ENCODE peak calls at places on chromosomes 5 and 9, in nine cellular contexts. T is GM23338, F is GM23248, Y is OCI-LY7, O is HCT116, G is hepatocyte, A is SK-N-SH, Q is MM.1S, N is PC-3. E is an unnamed sample.

GRCh38 chr5:1660037-1660400 is 136.3 kb upstream of the LPCAT1 start:
- DNase-seq in Q (no peak), F (no peak), T (no peak), G (peak), Y (no peak), A (no peak), N (no peak), O (no peak), E (no peak)

GRCh38 chr5:133700251-133700650 is 87.9 kb upstream of the FSTL4 start:
- DNase-seq in T (no peak), F (no peak), Y (no peak), A (no peak), G (no peak), N (no peak), O (no peak), Q (no peak), E (no peak)

GRCh38 chr5:95670568-95670967 is 12.2 kb downstream of the SPATA9 start:
- DNase-seq in O (no peak), Y (no peak), T (no peak), N (no peak), F (no peak), A (no peak), Q (no peak), G (no peak), E (no peak)

GRCh38 chr9:4579011-4579410 is 83.1 kb upstream of the PLPP6 start:
- DNase-seq in O (no peak), G (no peak), T (no peak), Q (no peak), N (no peak), F (peak), A (no peak), Y (no peak), E (no peak)

GRCh38 chr5:9015937-9016270 is 530.0 kb downstream of the SEMA5A start:
- DNase-seq in Y (no peak), A (no peak), G (no peak), N (no peak), Q (no peak), T (no peak), O (no peak), F (peak), E (no peak)

GRCh38 chr5:111389390-111390082 is 122.8 kb downstream of the STARD4 start:
- DNase-seq in Y (no peak), A (no peak), Q (no peak), F (peak), O (peak), G (no peak), N (peak), T (no peak), E (no peak)

GRCh38 chr5:139698461-139699146 is 50.5 kb downstream of the CXXC5 start:
- DNase-seq in F (peak), N (no peak), Y (peak), O (no peak), A (peak), G (peak), T (peak), Q (no peak), E (peak)

GRCh38 chr5:173968154-173968553 is 20.8 kb upstream of the C5orf47 start:
- DNase-seq in G (no peak), Y (no peak), Q (no peak), T (peak), F (no peak), O (no peak), A (peak), N (no peak), E (peak)

GRCh38 chr5:43396762-43397304 is 15.4 kb downstream of the CCL28 start:
- DNase-seq in A (peak), Y (no peak), Q (peak), G (peak), F (peak), N (peak), T (peak), O (no peak), E (peak)

GRCh38 chr5:159195775-159196174 is 13.6 kb downstream of the RNF145 start:
- DNase-seq in Y (no peak), F (no peak), O (no peak), T (no peak), G (no peak), Q (no peak), A (no peak), N (no peak), E (no peak)

GRCh38 chr5:140113699-140114263 is at the start of gene PURA:
- DNase-seq in F (peak), O (peak), A (peak), T (peak), G (peak), N (peak), Y (peak), Q (peak), E (peak)

GRCh38 chr5:45578270-45578669 is 117.9 kb downstream of the HCN1 start:
- DNase-seq in Y (no peak), G (peak), N (peak), A (no peak), T (no peak), Q (no peak), F (no peak), O (peak), E (no peak)

GRCh38 chr9:99368341-99369326 is 146.6 kb downstream of the SEC61B start:
- DNase-seq in A (no peak), N (peak), Y (no peak), F (peak), T (peak), Q (peak), G (no peak), O (no peak), E (peak)

GRCh38 chr5:151772029-151772867 is 494 bp downstream of the G3BP1 start:
- DNase-seq in T (peak), G (peak), N (no peak), O (no peak), A (peak), F (peak), Q (peak), Y (peak), E (peak)

DNA sequence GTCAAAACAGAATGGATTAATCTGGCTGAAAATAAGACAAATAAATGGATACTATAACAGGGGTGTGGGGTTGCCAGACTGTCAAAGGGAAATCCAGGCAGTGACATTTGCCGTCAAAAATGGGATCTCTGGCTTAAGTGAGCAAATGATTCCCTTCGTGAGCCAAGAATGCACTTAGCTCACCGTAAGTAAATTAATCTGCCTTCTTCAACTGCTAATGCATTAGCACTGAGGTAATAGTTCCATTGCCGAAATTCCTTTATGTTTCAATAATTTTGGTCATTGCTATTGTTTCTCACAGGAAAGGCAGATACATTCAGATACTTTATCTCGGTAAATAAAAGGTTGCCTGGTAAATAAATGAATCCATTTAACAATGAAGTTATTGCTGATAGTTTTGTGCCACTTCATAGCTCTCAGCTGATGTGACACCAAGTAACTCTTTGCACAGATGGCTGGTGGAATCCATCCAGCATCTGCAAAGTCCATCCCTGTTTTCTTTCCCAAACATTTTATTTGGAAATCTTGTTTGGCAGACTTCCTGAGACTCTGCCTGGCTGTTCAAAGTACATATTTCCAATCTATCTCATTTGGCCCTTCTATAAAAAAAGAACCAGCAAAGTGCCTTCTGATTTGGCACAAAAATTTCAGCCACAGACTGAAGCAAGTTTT is 377.7 kb downstream of the KIAA0825 start:
- DNase-seq in N (peak), O (no peak), A (peak), Q (no peak), G (peak), T (no peak), F (peak), Y (no peak), E (no peak)
- TF ChIP-seq EZH2phosphoT487 in N (no peak), O (no peak), A (no peak), Q (no peak), G (no peak), T (no peak), F (no peak), Y (no peak), E (no peak)

GRCh38 chr9:22395585-22396205 is 50.9 kb upstream of the DMRTA1 start:
- DNase-seq in G (no peak), F (peak), Y (no peak), T (no peak), O (no peak), N (peak), Q (no peak), A (no peak), E (no peak)

GRCh38 chr9:22405869-22406659 is 40.6 kb upstream of the DMRTA1 start:
- DNase-seq in A (no peak), O (no peak), G (no peak), T (no peak), F (no peak), Q (no peak), N (no peak), Y (no peak), E (no peak)

DNA sequence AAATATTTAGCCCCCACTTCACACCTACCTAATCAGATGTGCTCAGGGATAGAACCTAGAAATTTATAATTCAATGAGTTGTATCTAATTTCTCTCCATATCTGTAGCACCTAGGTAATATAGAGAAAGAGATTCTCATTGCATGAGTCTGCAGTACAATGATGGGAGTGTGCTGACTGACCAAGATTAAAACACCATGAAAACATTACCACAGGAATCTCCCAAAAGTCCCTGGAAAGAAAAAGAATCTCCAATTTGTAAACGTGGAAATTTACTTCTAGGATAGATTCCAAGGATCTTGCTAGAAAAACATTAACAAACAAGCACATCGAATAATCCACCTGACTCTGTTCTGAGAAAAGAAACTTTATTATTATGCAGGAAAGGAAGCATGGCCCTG is 45.0 kb upstream of the DMRTA1 start:
- DNase-seq in Q (no peak), Y (no peak), A (no peak), N (no peak), F (no peak), O (no peak), T (no peak), G (no peak), E (no peak)
- TF ChIP-seq EZH2phosphoT487 in Q (no peak), Y (no peak), A (no peak), N (no peak), F (no peak), O (no peak), T (no peak), G (no peak), E (no peak)

GRCh38 chr9:6008169-6008979 is 7.0 kb downstream of the RANBP6 start:
- DNase-seq in G (peak), Q (peak), T (peak), A (peak), N (peak), F (peak), O (peak), Y (peak), E (peak)

GRCh38 chr9:6006968-6007769 is 8.3 kb downstream of the RANBP6 start:
- DNase-seq in F (peak), A (peak), Q (peak), O (peak), Y (peak), T (peak), G (peak), N (peak), E (peak)

GRCh38 chr9:6007770-6008168 is 7.7 kb downstream of the RANBP6 start:
- DNase-seq in Y (peak), A (peak), N (peak), Q (peak), G (peak), O (peak), T (peak), F (peak), E (peak)
- TF ChIP-seq EZH2phosphoT487 in Y (no peak), A (no peak), N (no peak), Q (no peak), G (no peak), O (no peak), T (no peak), F (no peak), E (no peak)

GRCh38 chr9:92501671-92502393 is 19.5 kb upstream of the ASPN start:
- DNase-seq in Q (peak), O (peak), N (peak), Y (peak), G (peak), A (peak), T (peak), F (peak), E (peak)
- TF ChIP-seq EZH2phosphoT487 in Q (no peak), O (no peak), N (no peak), Y (no peak), G (no peak), A (no peak), T (no peak), F (no peak), E (no peak)

GRCh38 chr9:125633116-125633743 is 73.8 kb downstream of the MAPKAP1 start:
- DNase-seq in Q (no peak), N (peak), F (peak), T (no peak), O (no peak), A (no peak), Y (no peak), G (peak), E (no peak)

GRCh38 chr9:125631391-125632085 is 75.5 kb downstream of the MAPKAP1 start:
- DNase-seq in G (peak), T (peak), O (no peak), N (peak), A (peak), F (peak), Q (peak), Y (peak), E (peak)

GRCh38 chr9:125630436-125630835 is 76.6 kb downstream of the MAPKAP1 start:
- DNase-seq in Q (no peak), A (no peak), N (no peak), F (peak), Y (no peak), G (no peak), O (no peak), T (no peak), E (no peak)

GRCh38 chr9:125634040-125634717 is 72.8 kb downstream of the MAPKAP1 start:
- DNase-seq in O (no peak), T (no peak), A (no peak), Q (peak), G (no peak), N (peak), Y (peak), F (peak), E (no peak)

GRCh38 chr9:125632321-125633115 is 74.5 kb downstream of the MAPKAP1 start:
- DNase-seq in F (peak), A (no peak), O (no peak), Q (peak), Y (peak), T (no peak), G (peak), N (peak), E (no peak)
- TF ChIP-seq EZH2phosphoT487 in F (no peak), A (no peak), O (no peak), Q (no peak), Y (no peak), T (no peak), G (no peak), N (no peak), E (no peak)

GRCh38 chr9:77847626-77848025 is 184.0 kb downstream of the GNAQ start:
- DNase-seq in N (no peak), Y (no peak), A (no peak), Q (no peak), F (no peak), O (no peak), G (no peak), T (no peak), E (no peak)

GRCh38 chr9:77851862-77852602 is 179.6 kb downstream of the GNAQ start:
- DNase-seq in G (no peak), T (no peak), A (peak), N (no peak), Y (no peak), Q (no peak), O (no peak), F (no peak), E (no peak)

GRCh38 chr9:77846957-77847574 is 184.5 kb downstream of the GNAQ start:
- DNase-seq in O (no peak), F (no peak), A (no peak), Y (no peak), N (peak), Q (no peak), T (no peak), G (no peak), E (no peak)

GRCh38 chr9:77848428-77848827 is 183.2 kb downstream of the GNAQ start:
- DNase-seq in Y (no peak), F (peak), Q (no peak), N (no peak), O (no peak), A (no peak), T (no peak), G (no peak), E (peak)

GRCh38 chr9:77848897-77849296 is 182.7 kb downstream of the GNAQ start:
- DNase-seq in T (no peak), O (no peak), Q (no peak), A (no peak), F (peak), N (peak), G (peak), Y (no peak), E (no peak)
- TF ChIP-seq EZH2phosphoT487 in T (no peak), O (no peak), Q (no peak), A (no peak), F (no peak), N (no peak), G (no peak), Y (no peak), E (no peak)

DNA sequence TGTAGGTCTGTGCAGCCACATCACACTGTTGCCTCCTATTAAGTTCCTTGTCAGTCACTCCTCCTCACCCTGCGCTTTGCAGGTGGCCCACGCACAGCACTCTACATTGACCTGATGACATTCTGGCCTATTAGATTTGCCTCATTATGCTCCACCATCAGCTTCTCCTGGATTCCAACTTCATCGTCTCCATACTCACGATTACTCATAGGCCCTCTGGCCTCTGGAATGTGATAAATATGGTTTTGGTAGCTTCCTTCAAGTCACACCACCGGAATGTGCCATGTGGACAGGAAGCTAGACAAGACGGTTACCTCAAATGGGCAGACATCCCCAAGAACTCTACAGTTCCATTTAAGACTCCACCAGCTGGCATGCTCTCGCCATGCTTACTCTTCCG is 158.0 kb upstream of the LHFPL2 start:
- DNase-seq in T (no peak), Q (no peak), F (peak), G (no peak), N (peak), Y (no peak), A (no peak), O (peak), E (no peak)
- TF ChIP-seq EZH2phosphoT487 in T (no peak), Q (no peak), F (no peak), G (no peak), N (no peak), Y (no peak), A (no peak), O (no peak), E (no peak)

DNA sequence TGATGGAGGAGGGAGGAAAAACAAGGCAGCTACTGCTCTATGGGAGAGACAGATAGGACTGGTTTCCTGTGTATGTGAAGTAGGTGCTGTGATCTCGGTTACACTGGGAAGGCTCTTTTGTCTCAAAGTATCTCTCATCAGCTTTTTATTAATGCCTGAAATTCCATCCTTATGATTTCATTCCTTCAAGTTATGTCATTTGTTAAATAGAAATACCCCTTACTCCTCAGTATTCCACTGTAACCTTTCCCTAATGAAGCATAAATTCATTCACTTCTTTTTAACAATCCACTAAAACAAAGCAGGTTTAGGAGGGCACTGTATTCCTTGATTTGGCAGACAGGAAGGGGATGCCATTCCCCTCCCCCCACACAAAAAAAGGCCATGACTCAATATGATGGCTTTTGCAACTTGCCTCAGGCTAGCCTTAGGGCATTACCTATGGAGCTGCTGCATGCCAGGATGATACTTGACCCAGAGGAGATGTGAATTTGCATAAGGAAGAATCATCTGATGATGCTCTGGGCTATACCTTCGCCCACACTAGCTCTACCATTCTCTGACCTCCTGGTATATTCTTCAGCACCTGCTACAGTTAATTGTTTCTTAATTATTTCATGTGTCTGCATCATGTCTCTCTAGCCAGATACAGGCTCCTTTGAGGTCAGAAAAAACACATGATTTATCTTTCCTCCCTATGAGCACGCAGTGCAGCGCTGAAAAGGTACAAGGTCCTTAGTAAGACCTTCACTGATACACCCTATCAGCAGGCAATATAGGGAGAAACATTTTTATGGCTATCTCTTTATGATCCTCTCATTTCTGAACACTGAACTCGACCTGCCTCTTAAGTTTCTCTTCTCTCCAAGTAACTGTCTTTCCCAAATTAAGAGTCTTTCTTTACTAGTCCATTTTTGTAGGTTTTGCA is 26.3 kb downstream of the NR3C1 start:
- DNase-seq in F (peak), Y (no peak), N (peak), G (peak), T (peak), O (peak), Q (no peak), A (no peak), E (no peak)
- TF ChIP-seq EZH2phosphoT487 in F (no peak), Y (no peak), N (no peak), G (no peak), T (no peak), O (no peak), Q (no peak), A (no peak), E (no peak)